ENCODE peak calls at places on chromosomes 4 and X, in five cellular contexts. T is HTR-8/SVneo, J is A673, D is kidney glomerular epithelial cell, A is heart left ventricle. E is an unnamed sample.

GRCh38 chrX:63115196-63115595 is 235.9 kb downstream of the SPIN4 start:
- DNase-seq in T (no peak), J (no peak), D (no peak), A (no peak), E (no peak)

GRCh38 chrX:116009348-116009747 is 161.2 kb upstream of the AGTR2 start:
- DNase-seq in T (no peak), J (no peak), D (no peak), A (no peak), E (no peak)

GRCh38 chr4:146550161-146550560 is 28.4 kb upstream of the SLC10A7 start:
- DNase-seq in T (no peak), J (no peak), D (no peak), A (no peak), E (no peak)

GRCh38 chrX:23765449-23765848 is 17.5 kb upstream of the SAT1 start:
- DNase-seq in T (peak), J (no peak), D (no peak), A (no peak), E (no peak)

GRCh38 chrX:140764401-140764919 is 54.9 kb downstream of the LINC00632 start:
- DNase-seq in T (no peak), J (peak), D (no peak), A (no peak), E (no peak)

GRCh38 chr4:88628746-88629145 is 36.5 kb downstream of the HERC3 start:
- DNase-seq in T (no peak), J (no peak), D (no peak), A (no peak), E (no peak)

GRCh38 chr4:107991945-107992625 is 2.4 kb downstream of the HADH start:
- DNase-seq in T (no peak), J (no peak), D (no peak), A (no peak), E (no peak)

GRCh38 chr4:113222006-113222405 is 172.6 kb downstream of the ANK2 start:
- DNase-seq in T (no peak), J (no peak), D (peak), A (no peak), E (peak)

GRCh38 chr4:47668810-47669408 is 169.0 kb downstream of the CORIN start:
- DNase-seq in T (peak), J (peak), D (peak), A (no peak), E (no peak)

GRCh38 chrX:115191490-115192243 is 2.5 kb downstream of the RBMXL3 start:
- DNase-seq in T (no peak), J (no peak), D (no peak), A (no peak), E (no peak)

GRCh38 chr4:152780267-152780811 is 585 bp downstream of the ARFIP1 start:
- DNase-seq in T (peak), J (peak), D (no peak), A (peak), E (no peak)

GRCh38 chr4:146095091-146095690 is 80.3 kb upstream of the LSM6 start:
- DNase-seq in T (peak), J (peak), D (peak), A (no peak), E (peak)